ENCODE peak calls at places on chromosome 10, in six cellular contexts. J is ascending aorta, H is AG09319, F is AG08395, G is T follicular helper cell, O is ELF-1. X is an unnamed sample.

GRCh38 chr10:119770928-119771327 is 45.1 kb downstream of the INPP5F start:
- DNase-seq in J (no peak), H (no peak), G (no peak), F (peak), O (no peak), X (no peak)

GRCh38 chr10:72175166-72175565 is 40.6 kb upstream of the ANAPC16 start:
- DNase-seq in F (peak), J (no peak), H (no peak), G (no peak), O (no peak), X (no peak)

GRCh38 chr10:69389827-69390490 is 26.8 kb downstream of the TACR2 start:
- DNase-seq in F (peak), H (no peak), G (no peak), J (no peak), O (peak), X (peak)

GRCh38 chr10:123538401-123539320 is 127.5 kb upstream of the GPR26 start:
- DNase-seq in F (no peak), G (no peak), O (peak), J (no peak), H (no peak), X (no peak)

GRCh38 chr10:75743231-75743864 is 311.9 kb downstream of the LRMDA start:
- DNase-seq in G (no peak), F (no peak), J (no peak), H (no peak), O (no peak), X (no peak)

GRCh38 chr10:48487244-48487643 is 117.6 kb downstream of the ARHGAP22 start:
- DNase-seq in J (no peak), F (no peak), H (no peak), O (no peak), G (no peak), X (no peak)

GRCh38 chr10:1212571-1213141 is 156.5 kb downstream of the WDR37 start:
- DNase-seq in F (no peak), H (no peak), O (no peak), J (no peak), G (no peak), X (no peak)

GRCh38 chr10:14326581-14326980 is 4.1 kb downstream of the FRMD4A start:
- DNase-seq in G (no peak), F (no peak), J (no peak), O (no peak), H (no peak), X (no peak)

GRCh38 chr10:35167342-35167741 is 40.7 kb downstream of the CREM start:
- DNase-seq in O (no peak), F (no peak), G (no peak), H (no peak), J (no peak), X (no peak)

GRCh38 chr10:59382831-59383295 is 20.5 kb upstream of the FAM13C start:
- DNase-seq in F (no peak), O (no peak), G (no peak), J (no peak), H (peak), X (no peak)

GRCh38 chr10:98848361-98848760 is 387.3 kb downstream of the HPSE2 start:
- DNase-seq in H (no peak), O (no peak), G (no peak), J (no peak), F (no peak), X (no peak)

GRCh38 chr10:132618158-132618924 is 80.8 kb downstream of the INPP5A start:
- DNase-seq in O (no peak), F (peak), H (no peak), G (no peak), J (no peak), X (no peak)

GRCh38 chr10:43648083-43648391 is 644 bp downstream of the ZNF32 start:
- DNase-seq in G (no peak), H (no peak), J (no peak), F (no peak), O (no peak), X (peak)

GRCh38 chr10:78619244-78619851 is 449.4 kb upstream of the ZMIZ1 start:
- DNase-seq in J (no peak), G (no peak), O (peak), F (no peak), H (no peak), X (no peak)

GRCh38 chr10:14971867-14972448 is 12.8 kb downstream of the MEIG1 start:
- DNase-seq in F (no peak), H (no peak), J (no peak), G (peak), O (peak), X (peak)

GRCh38 chr10:110174201-110174600 is 33.2 kb upstream of the MXI1 start:
- DNase-seq in G (no peak), J (no peak), H (no peak), O (no peak), F (no peak), X (no peak)

GRCh38 chr10:102802920-102803534 is 34.2 kb downstream of the CYP17A1 start:
- DNase-seq in F (peak), H (peak), G (no peak), O (no peak), J (no peak), X (no peak)

GRCh38 chr10:74855027-74855426 is 28.6 kb downstream of the KAT6B start:
- DNase-seq in H (no peak), G (no peak), O (peak), F (no peak), J (no peak), X (no peak)

GRCh38 chr10:119153041-119153440 is 12.5 kb downstream of the SFXN4 start:
- DNase-seq in F (no peak), J (no peak), O (no peak), H (no peak), G (no peak), X (no peak)

GRCh38 chr10:6737758-6738463 is 157.8 kb upstream of the PRKCQ start:
- DNase-seq in G (no peak), H (no peak), J (no peak), O (no peak), F (peak), X (no peak)

GRCh38 chr10:58107506-58107905 is 160.2 kb downstream of the IPMK start:
- DNase-seq in G (no peak), H (no peak), O (no peak), J (no peak), F (peak), X (no peak)

GRCh38 chr10:26481914-26482550 is 43.9 kb downstream of the APBB1IP start:
- DNase-seq in O (no peak), J (no peak), F (no peak), H (no peak), G (no peak), X (peak)

GRCh38 chr10:22103701-22104100 is 100.2 kb upstream of the DNAJC1 start:
- DNase-seq in J (no peak), H (no peak), O (peak), G (no peak), F (peak), X (no peak)

GRCh38 chr10:26029858-26030257 is 95.8 kb downstream of the MYO3A start:
- DNase-seq in F (no peak), O (no peak), G (no peak), J (no peak), H (no peak), X (no peak)

GRCh38 chr10:109931153-109931552 is 7.8 kb upstream of the XPNPEP1 start:
- DNase-seq in J (no peak), H (peak), F (peak), O (no peak), G (no peak), X (no peak)

GRCh38 chr10:3427846-3428442 is 255.4 kb upstream of the PITRM1 start:
- DNase-seq in J (no peak), G (no peak), H (no peak), O (no peak), F (no peak), X (no peak)

GRCh38 chr10:108801775-108802516 is 1121.4 kb downstream of the XPNPEP1 start:
- DNase-seq in G (no peak), F (peak), J (no peak), O (no peak), H (no peak), X (no peak)

GRCh38 chr10:104441601-104442000 is 88.0 kb downstream of the CFAP58 start:
- DNase-seq in H (peak), J (no peak), G (no peak), O (no peak), F (peak), X (no peak)

GRCh38 chr10:12655940-12656339 is 306.6 kb downstream of the CAMK1D start:
- DNase-seq in H (no peak), O (no peak), J (no peak), G (no peak), F (no peak), X (no peak)

GRCh38 chr10:129809431-129809830 is 154.6 kb downstream of the EBF3 start:
- DNase-seq in G (no peak), O (no peak), H (no peak), F (no peak), J (no peak), X (no peak)

GRCh38 chr10:29648114-29648982 is 13.6 kb upstream of the SVIL start:
- DNase-seq in F (peak), J (no peak), G (no peak), H (no peak), O (no peak), X (peak)

GRCh38 chr10:60849762-60850161 is 71.5 kb downstream of the CDK1 start:
- DNase-seq in H (no peak), G (no peak), O (no peak), J (no peak), F (no peak), X (no peak)

GRCh38 chr10:43689955-43690771 is 41.5 kb upstream of the ZNF32 start:
- DNase-seq in J (no peak), G (peak), F (peak), O (peak), H (peak), X (peak)

GRCh38 chr10:11746883-11747539 is 4.8 kb downstream of the ECHDC3 start:
- DNase-seq in F (no peak), H (no peak), G (no peak), J (no peak), O (no peak), X (no peak)

GRCh38 chr10:43399911-43400310 is 9.1 kb downstream of the HNRNPF start:
- DNase-seq in J (no peak), G (no peak), F (no peak), O (no peak), H (no peak), X (no peak)

GRCh38 chr10:11893749-11894278 is 70.7 kb downstream of the PROSER2 start:
- DNase-seq in J (no peak), O (no peak), H (no peak), G (no peak), F (no peak), X (no peak)

GRCh38 chr10:116756277-116756676 is 13.9 kb upstream of the HSPA12A start:
- DNase-seq in H (no peak), G (no peak), J (no peak), F (peak), O (no peak), X (no peak)

GRCh38 chr10:51832652-51833383 is 133.4 kb upstream of the CSTF2T start:
- DNase-seq in O (no peak), F (peak), H (peak), J (no peak), G (no peak), X (no peak)